ENCODE peak calls at places on chromosomes 4 and X, in four cellular contexts. Y is HepG2, W is GM12878, N is K562. U is an unnamed sample.

GRCh38 chrX:46626566-46626965 is 53.0 kb downstream of the CHST7 start:
- DNase-seq in N (no peak), W (no peak), Y (no peak), U (no peak)

GRCh38 chr4:177380730-177381287 is 61.4 kb downstream of the AGA start:
- DNase-seq in Y (peak; percentile 64), W (no peak), N (peak; percentile 17), U (no peak)

GRCh38 chr4:125736057-125736456 is 421.3 kb downstream of the FAT4 start:
- DNase-seq in Y (peak; percentile 3), N (no peak), W (no peak), U (no peak)

GRCh38 chrX:25012793-25013592 is 2.8 kb downstream of the ARX start:
- DNase-seq in Y (no peak), N (peak; percentile 32), W (no peak), U (no peak)

GRCh38 chrX:54811301-54811885 is 3.8 kb downstream of the MAGED2 start:
- DNase-seq in W (no peak), Y (no peak), N (no peak), U (no peak)

GRCh38 chrX:70128071-70128470 is 5.2 kb upstream of the IGBP1 start:
- DNase-seq in W (no peak), Y (no peak), N (no peak), U (no peak)

GRCh38 chr4:7017446-7018048 is 25.6 kb upstream of the TADA2B start:
- DNase-seq in W (no peak), Y (no peak), N (no peak), U (no peak)

GRCh38 chr4:6416518-6417286 is 55.7 kb downstream of the PPP2R2C start:
- DNase-seq in N (no peak), Y (no peak), W (no peak), U (no peak)

GRCh38 chr4:151408630-151409469 is at the start of gene FHIP1A:
- DNase-seq in N (peak; percentile 94), Y (peak; percentile 86), W (no peak), U (peak; percentile 88)

GRCh38 chr4:40811886-40812857 is 62.4 kb downstream of the NSUN7 start:
- DNase-seq in N (no peak), W (no peak), Y (no peak), U (no peak)

GRCh38 chr4:36771411-36772153 is 473.0 kb upstream of the NWD2 start:
- DNase-seq in Y (no peak), W (no peak), N (no peak), U (no peak)

GRCh38 chr4:152735302-152735917 is 44.1 kb downstream of the TIGD4 start:
- DNase-seq in N (no peak), Y (no peak), W (peak; percentile 32), U (peak; percentile 31)

GRCh38 chr4:83219344-83219990 is 65.1 kb downstream of the COQ2 start:
- DNase-seq in W (peak; percentile 77), Y (no peak), N (no peak), U (no peak)

GRCh38 chrX:24151513-24151912 is 2.0 kb downstream of the ZFX start:
- DNase-seq in W (no peak), N (no peak), Y (no peak), U (no peak)

GRCh38 chr4:101862595-101862994 is 72.1 kb downstream of the BANK1 start:
- DNase-seq in Y (no peak), N (no peak), W (no peak), U (no peak)

GRCh38 chr4:101870874-101871273 is 80.3 kb downstream of the BANK1 start:
- DNase-seq in N (no peak), Y (no peak), W (no peak), U (no peak)

GRCh38 chr4:101864660-101865059 is 74.1 kb downstream of the BANK1 start:
- DNase-seq in N (no peak), W (no peak), Y (no peak), U (no peak)

GRCh38 chr4:101865501-101866062 is 75.1 kb downstream of the BANK1 start:
- DNase-seq in Y (peak; percentile 83), W (no peak), N (no peak), U (no peak)
- TF ChIP-seq TARDBP in Y (no peak), W (no peak), N (no peak), U (no peak)

GRCh38 chr4:168541608-168541953 is 44.7 kb downstream of the PALLD start:
- DNase-seq in Y (no peak), W (no peak), N (no peak), U (no peak)
- TF ChIP-seq FOXM1 in Y (no peak), W (no peak), N (no peak), U (no peak)

GRCh38 chr4:80188457-80188800 is 8.9 kb upstream of the PRDM8 start:
- DNase-seq in W (no peak), Y (no peak), N (no peak), U (no peak)

GRCh38 chr4:80189581-80189955 is 7.7 kb upstream of the PRDM8 start:
- DNase-seq in N (no peak), Y (no peak), W (no peak), U (no peak)

GRCh38 chr4:80187677-80188076 is 9.6 kb upstream of the PRDM8 start:
- DNase-seq in Y (no peak), W (no peak), N (no peak), U (no peak)

GRCh38 chr4:80189956-80190671 is 7.2 kb upstream of the PRDM8 start:
- DNase-seq in Y (no peak), N (no peak), W (no peak), U (no peak)

DNA sequence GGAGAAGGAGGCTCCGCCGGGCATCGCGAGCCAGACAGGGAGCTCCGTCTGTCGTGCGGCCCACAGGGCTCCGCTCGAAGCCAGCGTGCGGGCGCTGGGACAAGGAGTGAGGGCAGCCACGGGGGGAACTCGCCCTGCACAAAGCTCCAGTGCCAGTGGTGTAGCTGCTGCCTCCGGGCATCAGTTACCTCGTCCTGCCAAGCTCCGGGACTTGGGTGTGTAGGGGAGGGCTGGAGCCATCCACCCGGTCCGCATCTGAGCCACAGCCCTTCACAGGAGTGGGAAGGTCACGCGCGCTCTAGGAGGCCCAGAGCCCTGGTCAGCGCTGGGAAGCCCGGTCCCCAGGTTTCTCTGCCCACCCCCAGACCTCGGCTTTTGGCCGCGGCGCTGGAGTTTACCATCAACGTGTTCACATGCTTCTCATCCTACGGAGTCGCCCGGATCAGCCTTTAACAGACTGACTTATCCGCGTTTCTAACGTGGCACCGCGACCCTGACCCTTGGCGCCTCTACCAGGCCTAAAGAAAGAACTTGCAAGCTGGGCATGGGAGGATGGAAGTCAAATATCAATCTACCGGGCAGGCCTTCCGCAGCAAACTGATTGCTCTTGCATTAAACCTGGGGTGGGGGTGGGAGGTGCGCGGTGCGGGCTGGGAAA is 8.4 kb upstream of the PRDM8 start:
- DNase-seq in N (no peak), W (no peak), Y (no peak), U (no peak)
- TF ChIP-seq FOXK2 in N (no peak), W (no peak), Y (no peak), U (no peak)

GRCh38 chr4:64432674-64433073 is 23.4 kb upstream of the TECRL start:
- DNase-seq in W (no peak), Y (no peak), N (no peak), U (no peak)

GRCh38 chr4:64430933-64431332 is 21.7 kb upstream of the TECRL start:
- DNase-seq in W (no peak), Y (no peak), N (no peak), U (no peak)
- TF ChIP-seq TARDBP in W (no peak), Y (no peak), N (no peak), U (no peak)

GRCh38 chr4:140719693-140720092 is 36.5 kb downstream of the TBC1D9 start:
- DNase-seq in W (no peak), Y (no peak), N (no peak), U (no peak)

GRCh38 chr4:140717313-140717712 is 38.9 kb downstream of the TBC1D9 start:
- DNase-seq in N (no peak), W (no peak), Y (no peak), U (no peak)

GRCh38 chr4:140720387-140721087 is 35.6 kb downstream of the TBC1D9 start:
- DNase-seq in Y (peak; percentile 18), N (no peak), W (no peak), U (no peak)

GRCh38 chr4:140719022-140719421 is 37.2 kb downstream of the TBC1D9 start:
- DNase-seq in Y (no peak), W (no peak), N (no peak), U (no peak)

DNA sequence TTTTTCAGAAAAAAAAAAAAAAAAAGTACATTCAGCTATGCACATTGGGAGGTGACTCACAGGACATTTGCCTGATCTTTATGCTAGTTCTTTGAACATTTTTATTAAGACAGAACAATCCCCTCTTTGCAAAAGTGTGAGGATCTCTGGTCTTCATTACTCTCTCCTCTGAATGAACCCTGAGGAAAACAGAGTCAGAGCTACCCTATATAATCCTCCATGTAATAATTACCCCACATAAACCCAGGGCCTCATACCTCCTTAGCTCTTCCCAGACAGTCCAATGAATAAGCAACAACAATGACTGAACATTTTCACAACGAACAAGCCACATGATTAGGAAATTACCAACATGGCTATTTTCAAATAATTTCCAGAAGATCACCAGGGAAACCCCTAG is 37.9 kb downstream of the TBC1D9 start:
- DNase-seq in Y (no peak), W (no peak), N (no peak), U (no peak)
- TF ChIP-seq FOXM1 in Y (no peak), W (no peak), N (no peak), U (no peak)

GRCh38 chr4:184168406-184169019 is 49.2 kb downstream of the ENPP6 start:
- DNase-seq in W (no peak), N (peak; percentile 80), Y (peak; percentile 26), U (peak; percentile 70)

GRCh38 chr4:184166736-184167135 is 50.9 kb downstream of the ENPP6 start:
- DNase-seq in W (no peak), N (no peak), Y (no peak), U (no peak)

GRCh38 chr4:184167576-184167975 is 50.1 kb downstream of the ENPP6 start:
- DNase-seq in N (no peak), Y (no peak), W (no peak), U (no peak)

GRCh38 chr4:184165291-184165690 is 52.4 kb downstream of the ENPP6 start:
- DNase-seq in N (no peak), W (no peak), Y (no peak), U (no peak)

GRCh38 chr4:184163813-184164212 is 53.9 kb downstream of the ENPP6 start:
- DNase-seq in N (peak; percentile 47), Y (peak; percentile 26), W (no peak), U (peak; percentile 66)
- TF ChIP-seq FOXK2 in N (no peak), Y (no peak), W (no peak), U (no peak)

DNA sequence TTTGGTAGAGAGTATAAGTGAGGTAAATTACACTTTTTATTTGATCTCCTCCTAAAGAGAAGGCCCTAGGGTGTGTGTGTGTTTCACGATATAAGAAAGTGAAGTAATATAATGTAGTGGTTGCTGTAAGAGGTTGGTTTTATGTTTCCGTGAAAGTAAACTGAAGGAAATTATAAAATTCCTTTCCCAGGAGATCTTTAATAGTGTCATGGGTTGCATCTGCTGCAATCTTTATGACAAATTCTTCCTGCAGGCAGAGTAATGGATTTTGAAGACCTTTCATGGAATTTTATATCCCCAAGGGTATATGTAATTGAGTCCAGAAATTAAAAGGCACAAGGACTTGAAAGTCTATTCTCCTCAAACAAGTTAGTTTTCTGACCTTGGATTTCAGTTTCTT is 538.6 kb downstream of the ANKRD50 start:
- DNase-seq in Y (no peak), W (no peak), N (no peak), U (no peak)
- TF ChIP-seq TARDBP in Y (no peak), W (no peak), N (no peak), U (no peak)

DNA sequence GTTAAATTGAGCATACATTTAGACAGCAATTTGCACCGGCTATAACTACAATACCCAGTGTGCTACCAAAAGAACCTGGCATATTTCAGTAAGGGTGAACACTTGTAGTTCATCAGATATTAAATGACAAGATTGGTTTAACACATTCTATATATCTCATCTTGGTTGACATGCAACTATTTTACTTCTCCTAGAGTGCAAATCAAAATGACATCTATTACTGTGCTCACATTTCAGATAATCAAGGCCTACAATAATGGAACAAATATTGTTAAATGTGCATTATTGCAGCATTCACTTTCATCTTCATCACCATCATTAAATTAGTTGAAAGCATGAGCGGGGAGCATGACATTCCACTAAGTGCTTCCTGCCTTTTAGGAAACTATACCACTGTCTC is 209.9 kb upstream of the SLIT2 start:
- DNase-seq in W (no peak), Y (no peak), N (no peak), U (no peak)
- TF ChIP-seq FOXM1 in W (no peak), Y (no peak), N (no peak), U (no peak)